ENCODE peak calls at places on chromosomes 13 and 19, in five cellular contexts. Z is NCI-H510A treated with DMSO at 0.1 percent for 48 hours, M is ELR, Q is stomach, I is AG09309. P is an unnamed sample.

GRCh38 chr13:23715762-23716235 is 145.6 kb downstream of the TNFRSF19 start:
- DNase-seq in Z (no peak), M (peak; percentile 35), Q (peak; percentile 60), I (no peak), P (no peak)

GRCh38 chr19:38648789-38649304 is 1.4 kb downstream of the ACTN4 start:
- DNase-seq in Z (no peak), M (no peak), Q (no peak), I (no peak), P (no peak)

GRCh38 chr19:11530432-11530831 is 1.5 kb upstream of the ECSIT start:
- DNase-seq in Z (peak; percentile 86), M (peak; percentile 57), Q (peak; percentile 80), I (no peak), P (peak; percentile 91)

GRCh38 chr13:101925731-101926130 is 473.3 kb downstream of the ITGBL1 start:
- DNase-seq in Z (peak; percentile 41), M (no peak), Q (no peak), I (no peak), P (no peak)

GRCh38 chr13:98033277-98034247 is 80.1 kb downstream of the IPO5 start:
- DNase-seq in Z (no peak), M (peak; percentile 73), Q (no peak), I (peak; percentile 46), P (no peak)

GRCh38 chr19:35549174-35549788 is 3.9 kb downstream of the TMEM147 start:
- DNase-seq in Z (peak; percentile 29), M (peak; percentile 79), Q (peak; percentile 63), I (peak; percentile 10), P (peak; percentile 28)

GRCh38 chr19:16778796-16779411 is 50.3 kb upstream of the SIN3B start:
- DNase-seq in Z (peak; percentile 19), M (peak; percentile 79), Q (peak; percentile 37), I (no peak), P (no peak)

GRCh38 chr19:10583021-10583776 is 3.9 kb downstream of the AP1M2 start:
- DNase-seq in Z (no peak), M (peak; percentile 32), Q (no peak), I (no peak), P (no peak)

GRCh38 chr19:15432629-15433518 is 14.1 kb upstream of the AKAP8L start:
- DNase-seq in Z (peak; percentile 89), M (peak; percentile 92), Q (peak; percentile 92), I (peak; percentile 52), P (peak; percentile 77)

GRCh38 chr19:54473071-54473941 is at the start of gene CDC42EP5:
- DNase-seq in Z (no peak), M (peak; percentile 43), Q (peak; percentile 50), I (peak; percentile 72), P (peak; percentile 13)

GRCh38 chr19:19539738-19540703 is 2.0 kb downstream of the CILP2 start:
- DNase-seq in Z (no peak), M (peak; percentile 58), Q (peak; percentile 69), I (no peak), P (no peak)

GRCh38 chr13:29483211-29483610 is 112.3 kb downstream of the SLC7A1 start:
- DNase-seq in Z (no peak), M (no peak), Q (peak; percentile 86), I (no peak), P (no peak)

GRCh38 chr19:16571689-16572331 is 405 bp downstream of the SLC35E1 start:
- DNase-seq in Z (peak; percentile 49), M (peak; percentile 56), Q (peak; percentile 41), I (no peak), P (no peak)

GRCh38 chr13:87680298-87680697 is 9.1 kb downstream of the SLITRK5 start:
- DNase-seq in Z (peak; percentile 71), M (peak; percentile 34), Q (no peak), I (no peak), P (peak; percentile 36)

GRCh38 chr13:109707044-109707794 is 79.2 kb downstream of the IRS2 start:
- DNase-seq in Z (peak; percentile 72), M (no peak), Q (no peak), I (no peak), P (peak; percentile 76)

GRCh38 chr19:4831351-4832340 is at the start of gene TICAM1:
- DNase-seq in Z (peak; percentile 40), M (peak; percentile 76), Q (peak; percentile 80), I (no peak), P (peak; percentile 15)